ENCODE peak calls at places on chromosomes 5 and 9, in six cellular contexts. One of them, this sample, is unnamed.

GRCh38 chr9:122131401-122131921 is 28.1 kb downstream of the NDUFA8 start:
- DNase-seq in HCT116: no peak
- DNase-seq in breast epithelium: peak
- DNase-seq in SK-N-SH: no peak
- DNase-seq in Panc1: no peak
- DNase-seq in sigmoid colon: peak
- DNase-seq in this sample: no peak

GRCh38 chr5:113292535-113292934 is 142.3 kb downstream of the TSSK1B start:
- DNase-seq in HCT116: no peak
- DNase-seq in breast epithelium: no peak
- DNase-seq in SK-N-SH: no peak
- DNase-seq in Panc1: no peak
- DNase-seq in sigmoid colon: no peak
- DNase-seq in this sample: no peak

GRCh38 chr9:92422611-92423010 is 1.7 kb downstream of the OMD start:
- DNase-seq in HCT116: no peak
- DNase-seq in breast epithelium: no peak
- DNase-seq in SK-N-SH: no peak
- DNase-seq in Panc1: no peak
- DNase-seq in sigmoid colon: no peak
- DNase-seq in this sample: no peak

GRCh38 chr9:92712767-92713166 is 42.8 kb upstream of the IPPK start:
- DNase-seq in HCT116: no peak
- DNase-seq in breast epithelium: no peak
- DNase-seq in SK-N-SH: no peak
- DNase-seq in Panc1: no peak
- DNase-seq in sigmoid colon: no peak
- DNase-seq in this sample: no peak

GRCh38 chr9:137016436-137016835 is 11.6 kb downstream of the ABCA2 start:
- DNase-seq in HCT116: no peak
- DNase-seq in breast epithelium: no peak
- DNase-seq in SK-N-SH: no peak
- DNase-seq in Panc1: no peak
- DNase-seq in sigmoid colon: no peak
- DNase-seq in this sample: no peak

GRCh38 chr5:34452170-34452828 is 203.8 kb upstream of the RAI14 start:
- DNase-seq in HCT116: peak
- DNase-seq in breast epithelium: no peak
- DNase-seq in SK-N-SH: no peak
- DNase-seq in Panc1: no peak
- DNase-seq in sigmoid colon: no peak
- DNase-seq in this sample: no peak

GRCh38 chr5:3924990-3925389 is 329.4 kb downstream of the IRX1 start:
- DNase-seq in HCT116: no peak
- DNase-seq in breast epithelium: no peak
- DNase-seq in SK-N-SH: no peak
- DNase-seq in Panc1: no peak
- DNase-seq in sigmoid colon: no peak
- DNase-seq in this sample: no peak

GRCh38 chr5:169777112-169777511 is 140.0 kb downstream of the DOCK2 start:
- DNase-seq in HCT116: no peak
- DNase-seq in breast epithelium: no peak
- DNase-seq in SK-N-SH: no peak
- DNase-seq in Panc1: no peak
- DNase-seq in sigmoid colon: no peak
- DNase-seq in this sample: no peak

GRCh38 chr5:180034564-180034963 is 37.0 kb downstream of the RNF130 start:
- DNase-seq in HCT116: no peak
- DNase-seq in breast epithelium: no peak
- DNase-seq in SK-N-SH: no peak
- DNase-seq in Panc1: no peak
- DNase-seq in sigmoid colon: no peak
- DNase-seq in this sample: no peak

GRCh38 chr9:37926737-37927590 is 23.0 kb upstream of the SLC25A51 start:
- DNase-seq in HCT116: no peak
- DNase-seq in breast epithelium: no peak
- DNase-seq in SK-N-SH: no peak
- DNase-seq in Panc1: no peak
- DNase-seq in sigmoid colon: no peak
- DNase-seq in this sample: no peak

GRCh38 chr9:114513050-114513951 is 8.0 kb upstream of the WHRN start:
- DNase-seq in HCT116: no peak
- DNase-seq in breast epithelium: no peak
- DNase-seq in SK-N-SH: no peak
- DNase-seq in Panc1: no peak
- DNase-seq in sigmoid colon: no peak
- DNase-seq in this sample: no peak

GRCh38 chr9:86483496-86483895 is 129.3 kb upstream of the TUT7 start:
- DNase-seq in HCT116: no peak
- DNase-seq in breast epithelium: no peak
- DNase-seq in SK-N-SH: no peak
- DNase-seq in Panc1: no peak
- DNase-seq in sigmoid colon: no peak
- DNase-seq in this sample: no peak

GRCh38 chr9:133227242-133227860 is 18.3 kb upstream of the OBP2B start:
- DNase-seq in HCT116: no peak
- DNase-seq in breast epithelium: no peak
- DNase-seq in SK-N-SH: no peak
- DNase-seq in Panc1: no peak
- DNase-seq in sigmoid colon: peak
- DNase-seq in this sample: no peak

GRCh38 chr9:8576741-8577140 is 777.2 kb upstream of the DMAC1 start:
- DNase-seq in HCT116: no peak
- DNase-seq in breast epithelium: no peak
- DNase-seq in SK-N-SH: no peak
- DNase-seq in Panc1: no peak
- DNase-seq in sigmoid colon: no peak
- DNase-seq in this sample: no peak

GRCh38 chr5:9894571-9895304 is 264.6 kb upstream of the TAS2R1 start:
- DNase-seq in HCT116: no peak
- DNase-seq in breast epithelium: no peak
- DNase-seq in SK-N-SH: no peak
- DNase-seq in Panc1: no peak
- DNase-seq in sigmoid colon: no peak
- DNase-seq in this sample: no peak

GRCh38 chr5:145848854-145849253 is 13.7 kb upstream of the PRELID2 start:
- DNase-seq in HCT116: peak
- DNase-seq in breast epithelium: no peak
- DNase-seq in SK-N-SH: no peak
- DNase-seq in Panc1: no peak
- DNase-seq in sigmoid colon: no peak
- DNase-seq in this sample: no peak

GRCh38 chr9:129162901-129163670 is 15.0 kb downstream of the IER5L start:
- DNase-seq in HCT116: no peak
- DNase-seq in breast epithelium: no peak
- DNase-seq in SK-N-SH: no peak
- DNase-seq in Panc1: no peak
- DNase-seq in sigmoid colon: no peak
- DNase-seq in this sample: no peak

GRCh38 chr9:107299437-107299836 is 16.4 kb downstream of the RAD23B start:
- DNase-seq in HCT116: no peak
- DNase-seq in breast epithelium: no peak
- DNase-seq in SK-N-SH: no peak
- DNase-seq in Panc1: no peak
- DNase-seq in sigmoid colon: no peak
- DNase-seq in this sample: no peak

GRCh38 chr5:10277773-10278630 is 27.9 kb downstream of the CCT5 start:
- DNase-seq in HCT116: no peak
- DNase-seq in breast epithelium: no peak
- DNase-seq in SK-N-SH: no peak
- DNase-seq in Panc1: no peak
- DNase-seq in sigmoid colon: no peak
- DNase-seq in this sample: no peak

GRCh38 chr5:33679791-33680190 is 212.0 kb downstream of the ADAMTS12 start:
- DNase-seq in HCT116: no peak
- DNase-seq in breast epithelium: no peak
- DNase-seq in SK-N-SH: no peak
- DNase-seq in Panc1: no peak
- DNase-seq in sigmoid colon: no peak
- DNase-seq in this sample: no peak

GRCh38 chr9:86097510-86098224 is 1.7 kb downstream of the GOLM1 start:
- DNase-seq in HCT116: no peak
- DNase-seq in breast epithelium: no peak
- DNase-seq in SK-N-SH: peak
- DNase-seq in Panc1: no peak
- DNase-seq in sigmoid colon: no peak
- DNase-seq in this sample: no peak

GRCh38 chr5:172733974-172734346 is 37.0 kb downstream of the DUSP1 start:
- DNase-seq in HCT116: no peak
- DNase-seq in breast epithelium: no peak
- DNase-seq in SK-N-SH: no peak
- DNase-seq in Panc1: no peak
- DNase-seq in sigmoid colon: no peak
- DNase-seq in this sample: no peak

GRCh38 chr9:114125614-114126013 is 26.5 kb upstream of the KIF12 start:
- DNase-seq in HCT116: no peak
- DNase-seq in breast epithelium: no peak
- DNase-seq in SK-N-SH: no peak
- DNase-seq in Panc1: no peak
- DNase-seq in sigmoid colon: no peak
- DNase-seq in this sample: no peak

GRCh38 chr5:35803221-35803651 is 53.5 kb upstream of the IL7R start:
- DNase-seq in HCT116: no peak
- DNase-seq in breast epithelium: no peak
- DNase-seq in SK-N-SH: peak
- DNase-seq in Panc1: no peak
- DNase-seq in sigmoid colon: peak
- DNase-seq in this sample: peak

GRCh38 chr5:10600629-10601245 is 36.9 kb downstream of the ANKRD33B start:
- DNase-seq in HCT116: no peak
- DNase-seq in breast epithelium: no peak
- DNase-seq in SK-N-SH: no peak
- DNase-seq in Panc1: no peak
- DNase-seq in sigmoid colon: no peak
- DNase-seq in this sample: no peak

GRCh38 chr9:5999443-6000104 is 15.8 kb downstream of the RANBP6 start:
- DNase-seq in HCT116: no peak
- DNase-seq in breast epithelium: no peak
- DNase-seq in SK-N-SH: no peak
- DNase-seq in Panc1: no peak
- DNase-seq in sigmoid colon: no peak
- DNase-seq in this sample: no peak

GRCh38 chr9:122849546-122849945 is 21.2 kb upstream of the PDCL start:
- DNase-seq in HCT116: no peak
- DNase-seq in breast epithelium: no peak
- DNase-seq in SK-N-SH: no peak
- DNase-seq in Panc1: no peak
- DNase-seq in sigmoid colon: no peak
- DNase-seq in this sample: no peak

DNA sequence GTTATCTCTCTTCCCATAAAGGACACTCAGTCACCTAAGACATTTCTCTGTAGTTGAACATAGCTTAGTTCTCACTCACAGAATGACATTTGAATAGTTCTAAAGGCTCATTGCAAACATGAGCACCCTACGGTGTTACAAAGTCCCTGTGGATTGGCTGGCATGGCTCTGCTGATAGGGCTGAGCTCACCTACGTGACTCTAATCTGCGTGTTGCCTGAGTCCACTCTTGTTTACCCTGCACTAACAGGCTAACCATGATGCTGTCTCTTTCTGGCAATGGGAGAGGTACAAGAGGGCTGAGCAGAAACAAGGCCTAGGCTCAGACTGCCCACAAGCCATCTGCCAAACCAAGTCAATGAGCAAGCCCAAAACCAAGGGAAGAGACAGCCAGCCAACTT is 103.6 kb downstream of the PALM2AKAP2 start:
- DNase-seq in HCT116: no peak
- DNase-seq in breast epithelium: no peak
- DNase-seq in SK-N-SH: no peak
- DNase-seq in Panc1: no peak
- DNase-seq in sigmoid colon: no peak
- DNase-seq in this sample: no peak
- TF ChIP-seq POLR2AphosphoS5 in HCT116: no peak
- TF ChIP-seq POLR2AphosphoS5 in breast epithelium: no peak
- TF ChIP-seq POLR2AphosphoS5 in SK-N-SH: no peak
- TF ChIP-seq POLR2AphosphoS5 in Panc1: no peak
- TF ChIP-seq POLR2AphosphoS5 in sigmoid colon: no peak
- TF ChIP-seq POLR2AphosphoS5 in this sample: no peak

GRCh38 chr5:90185897-90186468 is 223.6 kb downstream of the CETN3 start:
- DNase-seq in HCT116: no peak
- DNase-seq in breast epithelium: no peak
- DNase-seq in SK-N-SH: no peak
- DNase-seq in Panc1: no peak
- DNase-seq in sigmoid colon: no peak
- DNase-seq in this sample: no peak

GRCh38 chr5:90182726-90183125 is 226.8 kb downstream of the CETN3 start:
- DNase-seq in HCT116: no peak
- DNase-seq in breast epithelium: no peak
- DNase-seq in SK-N-SH: no peak
- DNase-seq in Panc1: no peak
- DNase-seq in sigmoid colon: no peak
- DNase-seq in this sample: no peak

GRCh38 chr5:90184764-90185163 is 224.8 kb downstream of the CETN3 start:
- DNase-seq in HCT116: no peak
- DNase-seq in breast epithelium: no peak
- DNase-seq in SK-N-SH: no peak
- DNase-seq in Panc1: no peak
- DNase-seq in sigmoid colon: no peak
- DNase-seq in this sample: no peak
- H3K4me3 ChIP-seq in HCT116: no peak
- H3K4me3 ChIP-seq in breast epithelium: no peak
- H3K4me3 ChIP-seq in SK-N-SH: no peak
- H3K4me3 ChIP-seq in Panc1: no peak
- H3K4me3 ChIP-seq in sigmoid colon: no peak
- H3K4me3 ChIP-seq in this sample: no peak

GRCh38 chr5:127723571-127723970 is 20.4 kb downstream of the CCDC192 start:
- DNase-seq in HCT116: no peak
- DNase-seq in breast epithelium: peak
- DNase-seq in SK-N-SH: no peak
- DNase-seq in Panc1: no peak
- DNase-seq in sigmoid colon: no peak
- DNase-seq in this sample: no peak
- H3K27ac ChIP-seq in HCT116: no peak
- H3K27ac ChIP-seq in breast epithelium: no peak
- H3K27ac ChIP-seq in SK-N-SH: no peak
- H3K27ac ChIP-seq in Panc1: no peak
- H3K27ac ChIP-seq in sigmoid colon: no peak
- H3K27ac ChIP-seq in this sample: no peak

DNA sequence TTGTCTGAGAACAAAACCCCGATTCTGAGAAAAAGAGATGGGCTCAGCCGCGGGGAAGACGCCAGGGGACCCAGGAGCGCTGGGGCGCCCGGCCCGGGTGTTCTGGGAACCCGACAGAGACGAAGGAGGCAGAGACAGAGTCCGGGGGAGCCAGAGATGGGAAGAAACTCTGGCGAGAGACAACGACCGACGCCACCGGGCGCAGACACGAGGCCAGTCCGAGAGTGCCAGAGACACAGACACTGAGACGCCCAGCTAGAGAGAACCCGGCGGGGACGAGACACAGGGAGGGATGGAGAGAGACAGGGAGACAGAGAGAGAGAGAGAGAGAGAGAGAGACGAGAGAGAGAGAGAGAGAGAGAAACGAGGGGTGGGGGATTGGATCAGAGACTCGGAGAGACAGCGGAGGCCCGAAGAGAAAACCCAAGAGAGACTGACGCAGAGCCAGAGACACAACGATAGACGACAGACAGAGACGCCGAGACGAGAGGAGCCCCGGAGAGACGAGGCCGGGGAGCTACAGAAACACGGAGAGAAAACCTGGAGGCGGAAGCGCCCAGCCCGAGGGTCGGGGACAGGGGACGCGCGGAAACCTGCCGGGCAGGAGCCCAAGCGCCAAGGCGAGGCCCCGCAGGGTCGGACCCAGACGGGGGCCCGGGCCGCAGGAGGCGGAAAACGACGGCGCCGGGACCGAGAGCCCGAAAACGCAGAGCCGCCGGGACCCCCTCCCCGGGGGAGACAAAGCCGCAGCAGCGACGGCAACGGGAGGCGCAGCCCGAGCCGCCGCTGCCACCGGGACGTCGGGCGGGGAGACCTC is 3.3 kb downstream of the NR5A1 start:
- DNase-seq in HCT116: no peak
- DNase-seq in breast epithelium: no peak
- DNase-seq in SK-N-SH: peak
- DNase-seq in Panc1: no peak
- DNase-seq in sigmoid colon: no peak
- DNase-seq in this sample: no peak
- TF ChIP-seq POLR2AphosphoS5 in HCT116: no peak
- TF ChIP-seq POLR2AphosphoS5 in breast epithelium: no peak
- TF ChIP-seq POLR2AphosphoS5 in SK-N-SH: no peak
- TF ChIP-seq POLR2AphosphoS5 in Panc1: no peak
- TF ChIP-seq POLR2AphosphoS5 in sigmoid colon: no peak
- TF ChIP-seq POLR2AphosphoS5 in this sample: no peak

This sample was measured in SK-N-MC.